ENCODE peak calls at places on chromosomes 11 and 22, in seven cellular contexts. P, I, J, Y, H, E and W are unnamed samples.

GRCh38 chr11:126039485-126040271 is 23.0 kb downstream of the CDON start:
- DNase-seq in P (peak; percentile 75), I (no peak), J (no peak), Y (no peak), H (no peak), E (no peak), W (no peak)

GRCh38 chr11:67267188-67268035 is 1.1 kb downstream of the GRK2 start:
- DNase-seq in P (peak; percentile 84), I (no peak), J (peak; percentile 30), Y (peak; percentile 94), H (no peak), E (no peak), W (peak; percentile 42)

GRCh38 chr11:130103296-130103814 is 33.7 kb downstream of the APLP2 start:
- DNase-seq in P (peak; percentile 97), I (no peak), J (no peak), Y (no peak), H (peak; percentile 75), E (no peak), W (no peak)

GRCh38 chr22:50250555-50251471 is at the start of gene HDAC10:
- DNase-seq in P (peak; percentile 63), I (peak; percentile 85), J (peak; percentile 81), Y (peak; percentile 72), H (peak; percentile 73), E (peak; percentile 73), W (peak; percentile 68)

GRCh38 chr22:41369089-41369745 is 12.5 kb upstream of the TEF start:
- DNase-seq in P (no peak), I (no peak), J (no peak), Y (no peak), H (no peak), E (no peak), W (no peak)

GRCh38 chr11:120710354-120711187 is 199.0 kb downstream of the GRIK4 start:
- DNase-seq in P (peak; percentile 79), I (peak; percentile 73), J (peak; percentile 36), Y (peak; percentile 82), H (peak; percentile 84), E (peak; percentile 41), W (no peak)

GRCh38 chr11:69375316-69376154 is 81.6 kb downstream of the MYEOV start:
- DNase-seq in P (no peak), I (peak; percentile 60), J (no peak), Y (no peak), H (no peak), E (no peak), W (no peak)

GRCh38 chr11:1484061-1484671 is 2.4 kb downstream of the MOB2 start:
- DNase-seq in P (no peak), I (no peak), J (no peak), Y (no peak), H (no peak), E (no peak), W (no peak)

GRCh38 chr11:88508808-88509581 is 171.5 kb upstream of the CTSC start:
- DNase-seq in P (no peak), I (no peak), J (peak; percentile 56), Y (no peak), H (peak; percentile 29), E (no peak), W (no peak)

GRCh38 chr11:11555228-11555627 is 66.6 kb downstream of the GALNT18 start:
- DNase-seq in P (no peak), I (no peak), J (no peak), Y (no peak), H (no peak), E (no peak), W (no peak)

GRCh38 chr11:2777396-2777795 is 77.6 kb upstream of the KCNQ1OT1 start:
- DNase-seq in P (peak; percentile 60), I (peak; percentile 65), J (peak; percentile 3), Y (peak; percentile 29), H (peak; percentile 6), E (no peak), W (peak; percentile 1)

GRCh38 chr11:10303558-10304363 is 1.1 kb upstream of the ADM start:
- DNase-seq in P (peak; percentile 67), I (peak; percentile 71), J (peak; percentile 38), Y (peak; percentile 86), H (peak; percentile 52), E (peak; percentile 42), W (no peak)

GRCh38 chr11:11584446-11584810 is 37.4 kb downstream of the GALNT18 start:
- DNase-seq in P (peak; percentile 92), I (peak; percentile 83), J (peak; percentile 8), Y (peak; percentile 15), H (peak; percentile 27), E (no peak), W (no peak)

GRCh38 chr11:95375881-95376280 is 144.9 kb upstream of the SESN3 start:
- DNase-seq in P (no peak), I (no peak), J (no peak), Y (no peak), H (peak; percentile 47), E (no peak), W (no peak)

GRCh38 chr11:73221996-73222395 is 3.9 kb downstream of the P2RY2 start:
- DNase-seq in P (no peak), I (no peak), J (no peak), Y (no peak), H (no peak), E (no peak), W (no peak)

GRCh38 chr22:20420157-20420842 is 17.3 kb downstream of the SCARF2 start:
- DNase-seq in P (no peak), I (no peak), J (no peak), Y (no peak), H (no peak), E (no peak), W (no peak)

GRCh38 chr11:65654375-65655349 is 8.1 kb downstream of the RELA start:
- DNase-seq in P (no peak), I (no peak), J (no peak), Y (no peak), H (no peak), E (peak; percentile 10), W (no peak)

GRCh38 chr11:115391162-115391561 is 113.1 kb downstream of the CADM1 start:
- DNase-seq in P (no peak), I (no peak), J (no peak), Y (no peak), H (no peak), E (no peak), W (no peak)

GRCh38 chr22:49827853-49828598 is at the start of gene BRD1:
- DNase-seq in P (peak; percentile 67), I (peak; percentile 57), J (peak; percentile 65), Y (peak; percentile 31), H (peak; percentile 66), E (peak; percentile 84), W (peak; percentile 30)

GRCh38 chr11:75518204-75518549 is 7.6 kb downstream of the GDPD5 start:
- DNase-seq in P (no peak), I (no peak), J (no peak), Y (no peak), H (no peak), E (no peak), W (no peak)

GRCh38 chr11:61922539-61922938 is 5.2 kb upstream of the RAB3IL1 start:
- DNase-seq in P (no peak), I (peak; percentile 81), J (no peak), Y (no peak), H (peak; percentile 85), E (peak; percentile 21), W (no peak)

GRCh38 chr22:19705181-19705934 is 8.9 kb upstream of the SEPTIN5 start:
- DNase-seq in P (no peak), I (no peak), J (no peak), Y (no peak), H (no peak), E (no peak), W (no peak)

GRCh38 chr11:26846222-26846621 is 124.4 kb upstream of the SLC5A12 start:
- DNase-seq in P (no peak), I (no peak), J (no peak), Y (no peak), H (no peak), E (no peak), W (no peak)

GRCh38 chr11:62752177-62752785 is 1.7 kb downstream of the ZBTB3 start:
- DNase-seq in P (no peak), I (no peak), J (no peak), Y (no peak), H (no peak), E (no peak), W (no peak)

GRCh38 chr22:36641902-36642640 is 61.5 kb downstream of the CACNG2 start:
- DNase-seq in P (peak; percentile 69), I (no peak), J (no peak), Y (peak; percentile 73), H (peak; percentile 56), E (no peak), W (no peak)

GRCh38 chr11:86519064-86519911 is 144.6 kb downstream of the CCDC81 start:
- DNase-seq in P (no peak), I (no peak), J (no peak), Y (no peak), H (peak; percentile 78), E (no peak), W (no peak)